ENCODE peak calls at places on chromosomes 6 and 20, in five cellular contexts. One of them, this sample, is unnamed.

GRCh38 chr6:86203044-86203443 is 560.4 kb upstream of the SYNCRIP start:
- DNase-seq in GM12878: no peak
- DNase-seq in transverse colon: no peak
- DNase-seq in stomach: no peak
- DNase-seq in K562: no peak
- DNase-seq in this sample: no peak

GRCh38 chr20:48821261-48821910 is 6.4 kb downstream of the PREX1 start:
- DNase-seq in GM12878: no peak
- DNase-seq in transverse colon: no peak
- DNase-seq in stomach: no peak
- DNase-seq in K562: no peak
- DNase-seq in this sample: no peak

GRCh38 chr6:146719387-146719786 is 120.6 kb downstream of the ADGB start:
- DNase-seq in GM12878: no peak
- DNase-seq in transverse colon: no peak
- DNase-seq in stomach: no peak
- DNase-seq in K562: no peak
- DNase-seq in this sample: no peak

GRCh38 chr20:25058797-25059486 is 1.0 kb upstream of the ACSS1 start:
- DNase-seq in GM12878: no peak
- DNase-seq in transverse colon: peak; percentile 39
- DNase-seq in stomach: peak; percentile 25
- DNase-seq in K562: no peak
- DNase-seq in this sample: no peak

GRCh38 chr6:136547336-136547735 is 2.9 kb downstream of the MAP7 start:
- DNase-seq in GM12878: no peak
- DNase-seq in transverse colon: no peak
- DNase-seq in stomach: no peak
- DNase-seq in K562: no peak
- DNase-seq in this sample: no peak

GRCh38 chr6:45590751-45591184 is 213.0 kb upstream of the SUPT3H start:
- DNase-seq in GM12878: no peak
- DNase-seq in transverse colon: no peak
- DNase-seq in stomach: no peak
- DNase-seq in K562: no peak
- DNase-seq in this sample: no peak

GRCh38 chr6:37092851-37093727 is 76.9 kb upstream of the PIM1 start:
- DNase-seq in GM12878: no peak
- DNase-seq in transverse colon: no peak
- DNase-seq in stomach: no peak
- DNase-seq in K562: no peak
- DNase-seq in this sample: no peak

GRCh38 chr20:4095639-4096038 is 80.3 kb upstream of the RNF24 start:
- DNase-seq in GM12878: no peak
- DNase-seq in transverse colon: no peak
- DNase-seq in stomach: no peak
- DNase-seq in K562: no peak
- DNase-seq in this sample: no peak

GRCh38 chr6:79634491-79634890 is 3.4 kb downstream of the SH3BGRL2 start:
- DNase-seq in GM12878: no peak
- DNase-seq in transverse colon: no peak
- DNase-seq in stomach: no peak
- DNase-seq in K562: no peak
- DNase-seq in this sample: no peak

GRCh38 chr6:15853259-15853658 is 190.4 kb upstream of the DTNBP1 start:
- DNase-seq in GM12878: no peak
- DNase-seq in transverse colon: no peak
- DNase-seq in stomach: no peak
- DNase-seq in K562: no peak
- DNase-seq in this sample: no peak

GRCh38 chr6:349491-349921 is 42.0 kb upstream of the IRF4 start:
- DNase-seq in GM12878: no peak
- DNase-seq in transverse colon: no peak
- DNase-seq in stomach: no peak
- DNase-seq in K562: no peak
- DNase-seq in this sample: no peak

GRCh38 chr20:57030611-57031600 is 235.5 kb downstream of the BMP7 start:
- DNase-seq in GM12878: no peak
- DNase-seq in transverse colon: no peak
- DNase-seq in stomach: no peak
- DNase-seq in K562: no peak
- DNase-seq in this sample: no peak

GRCh38 chr6:162999575-163000285 is 272.0 kb downstream of the PACRG start:
- DNase-seq in GM12878: no peak
- DNase-seq in transverse colon: no peak
- DNase-seq in stomach: no peak
- DNase-seq in K562: no peak
- DNase-seq in this sample: no peak

GRCh38 chr6:4008324-4009047 is 70.5 kb downstream of the FAM217A start:
- DNase-seq in GM12878: no peak
- DNase-seq in transverse colon: no peak
- DNase-seq in stomach: no peak
- DNase-seq in K562: peak; percentile 38
- DNase-seq in this sample: no peak

GRCh38 chr6:15874351-15874750 is 211.5 kb upstream of the DTNBP1 start:
- DNase-seq in GM12878: no peak
- DNase-seq in transverse colon: no peak
- DNase-seq in stomach: no peak
- DNase-seq in K562: no peak
- DNase-seq in this sample: no peak

GRCh38 chr20:57261488-57262243 is 4.8 kb downstream of the BMP7 start:
- DNase-seq in GM12878: no peak
- DNase-seq in transverse colon: no peak
- DNase-seq in stomach: no peak
- DNase-seq in K562: no peak
- DNase-seq in this sample: no peak

GRCh38 chr6:10595731-10596664 is 74.8 kb downstream of the GCNT2 start:
- DNase-seq in GM12878: no peak
- DNase-seq in transverse colon: no peak
- DNase-seq in stomach: no peak
- DNase-seq in K562: no peak
- DNase-seq in this sample: no peak

GRCh38 chr6:133591330-133591729 is 297.6 kb upstream of the TCF21 start:
- DNase-seq in GM12878: no peak
- DNase-seq in transverse colon: no peak
- DNase-seq in stomach: no peak
- DNase-seq in K562: no peak
- DNase-seq in this sample: no peak

GRCh38 chr6:20744911-20745557 is 210.8 kb downstream of the CDKAL1 start:
- DNase-seq in GM12878: no peak
- DNase-seq in transverse colon: no peak
- DNase-seq in stomach: no peak
- DNase-seq in K562: no peak
- DNase-seq in this sample: no peak

GRCh38 chr20:38926142-38926933 is at the start of gene FAM83D:
- DNase-seq in GM12878: peak; percentile 92
- DNase-seq in transverse colon: peak; percentile 97
- DNase-seq in stomach: peak; percentile 94
- DNase-seq in K562: peak; percentile 100
- DNase-seq in this sample: peak; percentile 99
- TF ChIP-seq POLR2AphosphoS5 in GM12878: peak; percentile 96
- TF ChIP-seq POLR2AphosphoS5 in transverse colon: peak; percentile 91
- TF ChIP-seq POLR2AphosphoS5 in stomach: peak; percentile 88
- TF ChIP-seq POLR2AphosphoS5 in K562: peak; percentile 89
- TF ChIP-seq POLR2AphosphoS5 in this sample: peak; percentile 91

DNA sequence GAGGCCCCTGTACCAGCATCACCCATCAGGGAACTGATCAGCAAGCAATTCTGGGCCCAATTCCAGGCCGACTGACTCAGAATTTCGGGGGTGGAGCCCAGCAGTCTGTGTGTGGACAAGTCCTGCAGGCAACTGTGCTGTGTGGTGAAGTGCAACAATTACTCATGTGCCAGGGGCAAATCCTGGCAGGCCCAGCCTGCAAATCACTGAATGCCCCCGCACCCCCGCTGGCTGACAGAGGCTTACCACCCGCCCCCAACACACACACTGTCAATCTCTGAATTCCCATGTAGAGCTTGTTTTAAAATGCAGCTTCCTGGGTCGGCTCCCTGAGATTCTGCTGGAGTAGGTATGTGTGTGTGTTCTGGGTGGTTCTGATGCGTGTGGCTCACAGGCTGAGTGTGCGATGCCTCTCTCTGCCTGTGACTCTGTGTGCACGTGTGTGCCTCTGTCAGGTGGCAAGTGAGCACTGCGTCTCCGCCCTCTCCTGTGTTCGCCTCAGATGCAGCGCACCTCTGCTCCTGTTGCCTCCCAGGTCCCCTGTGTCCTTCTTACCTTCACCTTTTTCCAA is 45.4 kb downstream of the SSR1 start:
- DNase-seq in GM12878: no peak
- DNase-seq in transverse colon: no peak
- DNase-seq in stomach: peak; percentile 88
- DNase-seq in K562: no peak
- DNase-seq in this sample: no peak
- TF ChIP-seq POLR2AphosphoS5 in GM12878: no peak
- TF ChIP-seq POLR2AphosphoS5 in transverse colon: no peak
- TF ChIP-seq POLR2AphosphoS5 in stomach: no peak
- TF ChIP-seq POLR2AphosphoS5 in K562: no peak
- TF ChIP-seq POLR2AphosphoS5 in this sample: no peak

DNA sequence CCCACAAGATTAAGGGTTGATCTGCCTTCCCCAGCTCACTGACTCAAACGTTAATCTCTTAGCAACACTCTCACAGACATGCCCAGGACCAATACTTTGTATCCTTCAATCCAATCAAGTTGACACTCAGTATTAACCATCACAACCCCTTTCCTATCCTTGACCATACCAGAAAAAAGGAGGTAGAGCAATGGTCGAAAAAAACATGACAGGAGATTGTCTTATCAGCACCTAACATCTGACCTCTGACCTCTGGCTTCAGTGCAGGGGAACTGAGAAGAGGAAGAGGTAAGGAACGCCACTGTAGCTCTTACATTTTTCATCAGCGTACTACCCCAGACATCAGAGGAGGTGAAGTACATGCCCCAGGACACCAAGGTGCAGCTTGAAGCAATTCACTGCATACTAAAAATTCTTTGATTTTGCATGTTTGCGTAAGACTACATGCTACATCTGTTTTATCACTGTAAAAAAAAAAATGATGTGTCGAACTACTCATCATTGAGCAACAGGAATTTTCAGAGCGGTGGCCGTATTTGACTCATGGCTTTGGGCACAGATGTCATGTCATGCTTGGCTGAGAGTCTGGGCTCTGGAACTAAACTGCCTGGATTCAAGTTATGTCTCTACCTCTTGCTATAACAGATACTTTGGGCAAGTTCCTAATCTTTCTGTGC is 188.0 kb upstream of the TAB2 start:
- DNase-seq in GM12878: no peak
- DNase-seq in transverse colon: no peak
- DNase-seq in stomach: no peak
- DNase-seq in K562: no peak
- DNase-seq in this sample: no peak
- TF ChIP-seq POLR2AphosphoS5 in GM12878: no peak
- TF ChIP-seq POLR2AphosphoS5 in transverse colon: no peak
- TF ChIP-seq POLR2AphosphoS5 in stomach: no peak
- TF ChIP-seq POLR2AphosphoS5 in K562: no peak
- TF ChIP-seq POLR2AphosphoS5 in this sample: no peak

DNA sequence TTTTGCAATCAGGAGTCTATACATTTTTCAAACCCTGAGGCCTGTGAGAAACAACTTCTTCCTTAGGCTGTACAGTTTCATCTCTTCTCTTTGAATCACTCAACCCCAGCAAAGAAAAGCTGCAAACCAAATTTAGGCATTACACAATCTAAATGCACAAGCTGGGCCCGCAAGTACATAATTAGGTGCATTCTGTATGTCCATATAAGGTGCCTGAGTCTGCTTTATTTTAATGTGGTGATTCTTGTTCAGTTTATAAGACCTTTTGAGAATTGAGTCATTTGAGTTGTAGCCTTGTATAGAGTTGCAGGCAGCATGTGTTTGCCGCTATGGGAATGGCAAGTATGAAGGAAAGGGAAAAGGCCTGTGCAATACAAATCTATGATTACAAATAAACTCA is 709.6 kb upstream of the MARCKS start:
- DNase-seq in GM12878: no peak
- DNase-seq in transverse colon: no peak
- DNase-seq in stomach: no peak
- DNase-seq in K562: no peak
- DNase-seq in this sample: no peak
- TF ChIP-seq POLR2AphosphoS5 in GM12878: no peak
- TF ChIP-seq POLR2AphosphoS5 in transverse colon: no peak
- TF ChIP-seq POLR2AphosphoS5 in stomach: no peak
- TF ChIP-seq POLR2AphosphoS5 in K562: no peak
- TF ChIP-seq POLR2AphosphoS5 in this sample: no peak

DNA sequence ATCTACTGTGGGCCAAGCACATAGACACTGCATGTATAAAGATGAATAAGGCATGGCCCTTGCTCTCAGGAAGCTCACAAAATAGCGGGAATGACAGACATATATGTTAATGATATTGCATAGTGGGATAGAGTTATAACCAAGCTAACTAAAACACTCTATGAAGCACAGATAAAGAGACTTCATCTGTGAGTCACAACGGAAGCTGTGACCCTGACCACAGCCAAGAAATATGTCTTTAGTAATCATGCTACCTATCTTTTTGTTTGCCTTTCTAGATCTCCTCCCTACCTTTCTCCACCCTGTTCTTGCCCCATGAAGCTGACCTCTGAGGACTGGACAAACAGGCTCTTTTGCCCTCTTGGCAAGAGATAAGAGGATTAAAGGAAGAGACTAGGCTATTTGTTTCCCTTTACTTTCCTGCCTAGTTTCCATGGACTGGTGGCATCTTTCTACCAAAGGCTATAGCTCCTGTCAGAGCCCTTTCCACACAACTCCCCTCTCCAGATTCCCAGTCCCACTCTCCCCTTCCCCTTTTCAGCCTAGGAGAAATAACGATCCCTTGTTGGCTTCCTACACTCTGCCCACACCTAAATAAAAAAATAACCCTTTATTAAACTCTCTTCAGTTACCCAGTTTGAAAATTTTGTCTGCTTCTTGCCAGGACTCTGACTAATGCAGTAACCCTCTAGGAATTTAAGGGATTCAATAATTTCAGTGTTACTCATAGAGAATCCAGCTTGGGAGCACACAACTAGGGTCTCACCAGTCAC is 504.9 kb upstream of the MARCKS start:
- DNase-seq in GM12878: no peak
- DNase-seq in transverse colon: peak; percentile 12
- DNase-seq in stomach: peak; percentile 55
- DNase-seq in K562: no peak
- DNase-seq in this sample: no peak
- TF ChIP-seq POLR2AphosphoS5 in GM12878: no peak
- TF ChIP-seq POLR2AphosphoS5 in transverse colon: no peak
- TF ChIP-seq POLR2AphosphoS5 in stomach: peak; percentile 62
- TF ChIP-seq POLR2AphosphoS5 in K562: no peak
- TF ChIP-seq POLR2AphosphoS5 in this sample: no peak

This sample was measured in GM12892.